ENCODE peak calls at places on chromosomes 7 and 10, in ten cellular contexts. N is M059J; L is endodermal cell; D is GM04504; F is fibroblast of lung; E is A172; C is KG1; H is stimulated activated CD4-positive, alpha-beta T cell treated with anti-CD3 and anti-CD28 coated beads, Interleukin-2, amount 100 ng/mL, for 48 hours; Q is posterior vena cava; Z is Ammon's horn. X is an unnamed sample.

GRCh38 chr7:148337995-148338747 is 252.4 kb upstream of the C7orf33 start:
- DNase-seq in D (no peak), Z (no peak), L (peak; percentile 63), N (no peak), E (no peak), C (no peak), Q (no peak), F (no peak), H (no peak), X (no peak)

GRCh38 chr10:86019141-86019540 is 347.5 kb downstream of the GRID1 start:
- DNase-seq in N (no peak), L (no peak), E (no peak), H (no peak), C (no peak), Z (no peak), F (no peak), D (no peak), Q (no peak), X (no peak)

GRCh38 chr10:70130878-70131559 is 1.6 kb downstream of the AIFM2 start:
- DNase-seq in Q (no peak), N (peak; percentile 33), L (no peak), E (peak; percentile 31), C (no peak), F (peak; percentile 19), H (no peak), D (peak; percentile 69), Z (no peak), X (peak; percentile 20)

GRCh38 chr10:8402469-8403074 is 348.1 kb downstream of the GATA3 start:
- DNase-seq in E (no peak), H (peak; percentile 29), F (peak; percentile 50), C (no peak), L (no peak), D (no peak), Q (no peak), N (peak; percentile 43), Z (no peak), X (no peak)

GRCh38 chr7:100687261-100687660 is 6.8 kb downstream of the GIGYF1 start:
- DNase-seq in F (no peak), Q (no peak), N (no peak), C (no peak), H (no peak), E (no peak), D (no peak), Z (no peak), L (no peak), X (no peak)

GRCh38 chr7:131244259-131244852 is 83.3 kb upstream of the MKLN1 start:
- DNase-seq in C (no peak), L (peak; percentile 82), H (no peak), Z (peak; percentile 62), E (peak; percentile 92), N (peak; percentile 99), D (peak; percentile 88), F (peak; percentile 97), Q (no peak), X (peak; percentile 72)

GRCh38 chr10:59432207-59432900 is 70.0 kb upstream of the FAM13C start:
- DNase-seq in D (no peak), H (no peak), F (peak; percentile 58), N (peak; percentile 26), Z (no peak), L (no peak), Q (no peak), E (peak; percentile 16), C (no peak), X (no peak)

GRCh38 chr7:103714377-103714927 is 268.4 kb upstream of the SLC26A5 start:
- DNase-seq in L (no peak), F (peak; percentile 34), Q (no peak), Z (no peak), E (no peak), D (no peak), H (no peak), C (no peak), N (peak; percentile 24), X (no peak)

GRCh38 chr7:43138710-43139601 is 26.5 kb downstream of the HECW1 start:
- DNase-seq in E (peak; percentile 78), Q (no peak), L (peak; percentile 64), C (no peak), D (no peak), F (peak; percentile 82), H (no peak), Z (no peak), N (peak; percentile 82), X (no peak)

GRCh38 chr7:25537678-25538375 is 309.5 kb upstream of the NPVF start:
- DNase-seq in N (no peak), D (no peak), Q (no peak), L (no peak), F (no peak), Z (no peak), H (no peak), C (no peak), E (no peak), X (no peak)

GRCh38 chr7:99392659-99393362 is 15.6 kb downstream of the PDAP1 start:
- DNase-seq in D (no peak), Z (no peak), L (peak; percentile 95), H (peak; percentile 69), N (no peak), E (no peak), C (no peak), F (peak; percentile 58), Q (peak; percentile 93), X (peak; percentile 46)

GRCh38 chr10:28879875-28880381 is 202.6 kb downstream of the BAMBI start:
- DNase-seq in C (no peak), D (peak; percentile 3), N (no peak), Z (no peak), L (no peak), Q (peak; percentile 78), H (no peak), F (no peak), E (no peak), X (no peak)

GRCh38 chr10:98371421-98371820 is 43.6 kb downstream of the PYROXD2 start:
- DNase-seq in L (no peak), Q (no peak), Z (no peak), E (no peak), N (no peak), C (no peak), H (no peak), F (no peak), D (no peak), X (no peak)

GRCh38 chr7:137916980-137917645 is 70.3 kb upstream of the DGKI start:
- DNase-seq in Z (no peak), E (no peak), Q (no peak), N (no peak), C (no peak), H (no peak), L (no peak), F (no peak), D (no peak), X (peak; percentile 70)

GRCh38 chr7:95549818-95550529 is 46.3 kb downstream of the PDK4 start:
- DNase-seq in F (peak; percentile 92), C (no peak), D (peak; percentile 27), N (peak; percentile 96), E (peak; percentile 96), L (peak; percentile 67), Z (peak; percentile 97), H (no peak), Q (peak; percentile 92), X (peak; percentile 70)

GRCh38 chr7:43248961-43249807 is 136.7 kb downstream of the HECW1 start:
- DNase-seq in D (peak; percentile 45), C (no peak), Q (no peak), L (no peak), Z (peak; percentile 20), F (peak; percentile 60), E (peak; percentile 91), N (peak; percentile 89), H (no peak), X (peak; percentile 86)

GRCh38 chr10:69413221-69413865 is 3.4 kb downstream of the TACR2 start:
- DNase-seq in E (peak; percentile 46), L (peak; percentile 92), Z (peak; percentile 80), N (peak; percentile 57), Q (peak; percentile 88), F (peak; percentile 56), D (peak; percentile 28), H (no peak), C (peak; percentile 41), X (no peak)

GRCh38 chr10:119541459-119542356 is 811 bp downstream of the RGS10 start:
- DNase-seq in Q (no peak), E (no peak), L (peak; percentile 66), N (no peak), F (peak; percentile 19), C (no peak), Z (no peak), H (peak; percentile 57), D (no peak), X (no peak)

GRCh38 chr7:78873117-78873516 is 580.4 kb downstream of the MAGI2 start:
- DNase-seq in N (no peak), C (no peak), F (no peak), H (no peak), Z (no peak), E (no peak), D (no peak), L (peak; percentile 80), Q (no peak), X (no peak)

GRCh38 chr10:6423004-6423403 is 157.1 kb downstream of the PRKCQ start:
- DNase-seq in L (no peak), E (no peak), F (peak; percentile 29), C (no peak), Z (no peak), H (peak; percentile 34), N (peak; percentile 80), Q (no peak), D (no peak), X (no peak)

GRCh38 chr10:60808031-60808430 is 29.8 kb downstream of the CDK1 start:
- DNase-seq in H (no peak), L (no peak), F (no peak), Q (no peak), N (no peak), E (no peak), C (no peak), D (no peak), Z (no peak), X (no peak)

GRCh38 chr10:17586741-17587720 is 30.1 kb downstream of the HACD1 start:
- DNase-seq in Z (no peak), H (no peak), D (no peak), E (peak; percentile 31), F (peak; percentile 43), C (no peak), Q (no peak), N (peak; percentile 35), L (no peak), X (no peak)

GRCh38 chr7:138383166-138383565 is 76.9 kb upstream of the TRIM24 start:
- DNase-seq in H (no peak), N (no peak), Z (no peak), D (no peak), L (no peak), E (no peak), C (no peak), F (no peak), Q (no peak), X (no peak)

GRCh38 chr10:61744469-61744868 is 81.7 kb downstream of the CABCOCO1 start:
- DNase-seq in D (no peak), L (peak; percentile 64), Q (no peak), C (no peak), F (no peak), Z (no peak), E (no peak), H (no peak), N (no peak), X (no peak)

GRCh38 chr10:490891-491571 is 198.4 kb downstream of the DIP2C start:
- DNase-seq in Q (peak; percentile 92), H (no peak), N (no peak), Z (peak; percentile 77), L (no peak), F (peak; percentile 64), D (peak; percentile 58), E (no peak), C (no peak), X (no peak)

GRCh38 chr10:84543077-84543476 is 214.7 kb downstream of the CCSER2 start:
- DNase-seq in H (no peak), L (peak; percentile 49), E (no peak), Z (no peak), Q (no peak), F (no peak), C (no peak), D (no peak), N (no peak), X (no peak)

GRCh38 chr10:70084189-70084588 is 31.5 kb downstream of the MACROH2A2 start:
- DNase-seq in N (peak; percentile 7), C (no peak), Z (no peak), D (no peak), F (no peak), E (no peak), L (no peak), H (no peak), Q (no peak), X (no peak)

GRCh38 chr7:24025094-24025493 is 258.9 kb upstream of the NPY start:
- DNase-seq in C (no peak), Q (no peak), E (peak; percentile 54), Z (no peak), N (peak; percentile 68), L (no peak), F (peak; percentile 44), D (peak; percentile 6), H (no peak), X (no peak)

X was measured in Caki2.